ENCODE peak calls at places on chromosomes 6 and 20, in nine cellular contexts. One of them, this sample, is unnamed.

GRCh38 chr6:148608211-148608951 is 138.4 kb upstream of the UST start:
- DNase-seq in NCI-H1436: no peak
- DNase-seq in nucleus accumbens: no peak
- DNase-seq in left lobe of liver: no peak
- DNase-seq in foreskin keratinocyte: peak; percentile 8
- DNase-seq in SHP77: no peak
- DNase-seq in activated T-cell treated with anti-CD3 and anti-CD28 coated beads, Interleukin-2, amount 50 U/mL, for 72 hours: no peak
- DNase-seq in choroid plexus epithelial cell: peak; percentile 57
- DNase-seq in NCI-H2171: no peak
- DNase-seq in this sample: no peak

GRCh38 chr6:36242161-36242560 is 27.7 kb upstream of the PNPLA1 start:
- DNase-seq in choroid plexus epithelial cell: no peak
- DNase-seq in NCI-H1436: no peak
- DNase-seq in foreskin keratinocyte: no peak
- DNase-seq in left lobe of liver: no peak
- DNase-seq in activated T-cell treated with anti-CD3 and anti-CD28 coated beads, Interleukin-2, amount 50 U/mL, for 72 hours: no peak
- DNase-seq in NCI-H2171: no peak
- DNase-seq in nucleus accumbens: no peak
- DNase-seq in SHP77: no peak
- DNase-seq in this sample: no peak

GRCh38 chr6:37897321-37897720 is 77.8 kb downstream of the ZFAND3 start:
- DNase-seq in NCI-H1436: no peak
- DNase-seq in SHP77: no peak
- DNase-seq in choroid plexus epithelial cell: peak; percentile 52
- DNase-seq in foreskin keratinocyte: peak; percentile 79
- DNase-seq in nucleus accumbens: no peak
- DNase-seq in NCI-H2171: no peak
- DNase-seq in activated T-cell treated with anti-CD3 and anti-CD28 coated beads, Interleukin-2, amount 50 U/mL, for 72 hours: no peak
- DNase-seq in left lobe of liver: no peak
- DNase-seq in this sample: no peak

GRCh38 chr6:40719671-40720374 is 132.7 kb upstream of the LRFN2 start:
- DNase-seq in NCI-H2171: peak; percentile 56
- DNase-seq in NCI-H1436: no peak
- DNase-seq in activated T-cell treated with anti-CD3 and anti-CD28 coated beads, Interleukin-2, amount 50 U/mL, for 72 hours: no peak
- DNase-seq in choroid plexus epithelial cell: peak; percentile 80
- DNase-seq in SHP77: peak; percentile 41
- DNase-seq in foreskin keratinocyte: no peak
- DNase-seq in nucleus accumbens: no peak
- DNase-seq in left lobe of liver: no peak
- DNase-seq in this sample: no peak

GRCh38 chr20:50346372-50347347 is 156.0 kb downstream of the CEBPB start:
- DNase-seq in NCI-H2171: peak; percentile 72
- DNase-seq in left lobe of liver: peak; percentile 75
- DNase-seq in choroid plexus epithelial cell: peak; percentile 89
- DNase-seq in foreskin keratinocyte: peak; percentile 50
- DNase-seq in activated T-cell treated with anti-CD3 and anti-CD28 coated beads, Interleukin-2, amount 50 U/mL, for 72 hours: peak; percentile 35
- DNase-seq in nucleus accumbens: peak; percentile 18
- DNase-seq in NCI-H1436: peak; percentile 70
- DNase-seq in SHP77: peak; percentile 55
- DNase-seq in this sample: no peak

GRCh38 chr20:62778601-62779416 is 17.5 kb upstream of the MRGBP start:
- DNase-seq in NCI-H2171: no peak
- DNase-seq in activated T-cell treated with anti-CD3 and anti-CD28 coated beads, Interleukin-2, amount 50 U/mL, for 72 hours: no peak
- DNase-seq in choroid plexus epithelial cell: no peak
- DNase-seq in left lobe of liver: no peak
- DNase-seq in NCI-H1436: no peak
- DNase-seq in SHP77: no peak
- DNase-seq in foreskin keratinocyte: no peak
- DNase-seq in nucleus accumbens: no peak
- DNase-seq in this sample: peak; percentile 61

GRCh38 chr20:31866221-31866620 is 4.1 kb downstream of the DUSP15 start:
- DNase-seq in SHP77: no peak
- DNase-seq in nucleus accumbens: no peak
- DNase-seq in activated T-cell treated with anti-CD3 and anti-CD28 coated beads, Interleukin-2, amount 50 U/mL, for 72 hours: no peak
- DNase-seq in NCI-H1436: no peak
- DNase-seq in foreskin keratinocyte: no peak
- DNase-seq in NCI-H2171: no peak
- DNase-seq in choroid plexus epithelial cell: no peak
- DNase-seq in left lobe of liver: no peak
- DNase-seq in this sample: no peak

GRCh38 chr20:37237656-37238055 is 24.0 kb downstream of the GHRH start:
- DNase-seq in foreskin keratinocyte: no peak
- DNase-seq in NCI-H1436: no peak
- DNase-seq in activated T-cell treated with anti-CD3 and anti-CD28 coated beads, Interleukin-2, amount 50 U/mL, for 72 hours: no peak
- DNase-seq in choroid plexus epithelial cell: no peak
- DNase-seq in nucleus accumbens: no peak
- DNase-seq in NCI-H2171: no peak
- DNase-seq in SHP77: no peak
- DNase-seq in left lobe of liver: no peak
- DNase-seq in this sample: no peak

GRCh38 chr6:164321297-164321696 is 906.8 kb downstream of the QKI start:
- DNase-seq in SHP77: no peak
- DNase-seq in NCI-H1436: no peak
- DNase-seq in NCI-H2171: no peak
- DNase-seq in left lobe of liver: no peak
- DNase-seq in foreskin keratinocyte: no peak
- DNase-seq in nucleus accumbens: no peak
- DNase-seq in activated T-cell treated with anti-CD3 and anti-CD28 coated beads, Interleukin-2, amount 50 U/mL, for 72 hours: no peak
- DNase-seq in choroid plexus epithelial cell: no peak
- DNase-seq in this sample: no peak

GRCh38 chr20:49956689-49957443 is 20.7 kb downstream of the RNF114 start:
- DNase-seq in foreskin keratinocyte: no peak
- DNase-seq in activated T-cell treated with anti-CD3 and anti-CD28 coated beads, Interleukin-2, amount 50 U/mL, for 72 hours: no peak
- DNase-seq in SHP77: no peak
- DNase-seq in NCI-H2171: no peak
- DNase-seq in NCI-H1436: no peak
- DNase-seq in nucleus accumbens: peak; percentile 74
- DNase-seq in choroid plexus epithelial cell: no peak
- DNase-seq in left lobe of liver: no peak
- DNase-seq in this sample: no peak

GRCh38 chr6:163579111-163579879 is 164.8 kb downstream of the QKI start:
- DNase-seq in activated T-cell treated with anti-CD3 and anti-CD28 coated beads, Interleukin-2, amount 50 U/mL, for 72 hours: no peak
- DNase-seq in foreskin keratinocyte: no peak
- DNase-seq in nucleus accumbens: peak; percentile 57
- DNase-seq in SHP77: no peak
- DNase-seq in NCI-H1436: no peak
- DNase-seq in left lobe of liver: no peak
- DNase-seq in NCI-H2171: no peak
- DNase-seq in choroid plexus epithelial cell: peak; percentile 31
- DNase-seq in this sample: peak; percentile 25

GRCh38 chr6:7146079-7146828 is 38.5 kb downstream of the RREB1 start:
- DNase-seq in foreskin keratinocyte: peak; percentile 55
- DNase-seq in nucleus accumbens: no peak
- DNase-seq in NCI-H1436: no peak
- DNase-seq in SHP77: peak; percentile 17
- DNase-seq in choroid plexus epithelial cell: peak; percentile 67
- DNase-seq in left lobe of liver: no peak
- DNase-seq in NCI-H2171: no peak
- DNase-seq in activated T-cell treated with anti-CD3 and anti-CD28 coated beads, Interleukin-2, amount 50 U/mL, for 72 hours: no peak
- DNase-seq in this sample: no peak

GRCh38 chr20:45772693-45773092 is 19.0 kb downstream of the WFDC3 start:
- DNase-seq in SHP77: no peak
- DNase-seq in NCI-H1436: no peak
- DNase-seq in left lobe of liver: no peak
- DNase-seq in activated T-cell treated with anti-CD3 and anti-CD28 coated beads, Interleukin-2, amount 50 U/mL, for 72 hours: no peak
- DNase-seq in choroid plexus epithelial cell: no peak
- DNase-seq in nucleus accumbens: no peak
- DNase-seq in NCI-H2171: no peak
- DNase-seq in foreskin keratinocyte: no peak
- DNase-seq in this sample: no peak

GRCh38 chr20:51978081-51978501 is 175.8 kb upstream of the SALL4 start:
- DNase-seq in activated T-cell treated with anti-CD3 and anti-CD28 coated beads, Interleukin-2, amount 50 U/mL, for 72 hours: no peak
- DNase-seq in SHP77: no peak
- DNase-seq in NCI-H2171: peak; percentile 58
- DNase-seq in left lobe of liver: no peak
- DNase-seq in choroid plexus epithelial cell: no peak
- DNase-seq in NCI-H1436: no peak
- DNase-seq in foreskin keratinocyte: peak; percentile 54
- DNase-seq in nucleus accumbens: no peak
- DNase-seq in this sample: no peak

GRCh38 chr20:48007356-48007755 is 222.1 kb upstream of the SULF2 start:
- DNase-seq in left lobe of liver: no peak
- DNase-seq in foreskin keratinocyte: no peak
- DNase-seq in SHP77: no peak
- DNase-seq in NCI-H2171: no peak
- DNase-seq in activated T-cell treated with anti-CD3 and anti-CD28 coated beads, Interleukin-2, amount 50 U/mL, for 72 hours: no peak
- DNase-seq in NCI-H1436: no peak
- DNase-seq in choroid plexus epithelial cell: no peak
- DNase-seq in nucleus accumbens: no peak
- DNase-seq in this sample: no peak

GRCh38 chr6:2810092-2810671 is 31.5 kb downstream of the SERPINB1 start:
- DNase-seq in NCI-H2171: no peak
- DNase-seq in left lobe of liver: no peak
- DNase-seq in foreskin keratinocyte: peak; percentile 100
- DNase-seq in activated T-cell treated with anti-CD3 and anti-CD28 coated beads, Interleukin-2, amount 50 U/mL, for 72 hours: peak; percentile 22
- DNase-seq in choroid plexus epithelial cell: peak; percentile 38
- DNase-seq in nucleus accumbens: no peak
- DNase-seq in NCI-H1436: no peak
- DNase-seq in SHP77: no peak
- DNase-seq in this sample: peak; percentile 6

GRCh38 chr6:8645212-8645611 is 209.9 kb upstream of the SLC35B3 start:
- DNase-seq in choroid plexus epithelial cell: no peak
- DNase-seq in NCI-H2171: no peak
- DNase-seq in left lobe of liver: peak; percentile 88
- DNase-seq in foreskin keratinocyte: no peak
- DNase-seq in NCI-H1436: no peak
- DNase-seq in activated T-cell treated with anti-CD3 and anti-CD28 coated beads, Interleukin-2, amount 50 U/mL, for 72 hours: no peak
- DNase-seq in SHP77: no peak
- DNase-seq in nucleus accumbens: no peak
- DNase-seq in this sample: no peak

GRCh38 chr20:57996936-57997629 is 231.4 kb downstream of the ANKRD60 start:
- DNase-seq in NCI-H2171: no peak
- DNase-seq in left lobe of liver: no peak
- DNase-seq in foreskin keratinocyte: peak; percentile 23
- DNase-seq in NCI-H1436: no peak
- DNase-seq in SHP77: no peak
- DNase-seq in activated T-cell treated with anti-CD3 and anti-CD28 coated beads, Interleukin-2, amount 50 U/mL, for 72 hours: no peak
- DNase-seq in nucleus accumbens: no peak
- DNase-seq in choroid plexus epithelial cell: peak; percentile 40
- DNase-seq in this sample: no peak

GRCh38 chr6:148497256-148497655 is 154.6 kb downstream of the SASH1 start:
- DNase-seq in left lobe of liver: no peak
- DNase-seq in foreskin keratinocyte: peak; percentile 41
- DNase-seq in activated T-cell treated with anti-CD3 and anti-CD28 coated beads, Interleukin-2, amount 50 U/mL, for 72 hours: no peak
- DNase-seq in NCI-H1436: no peak
- DNase-seq in NCI-H2171: no peak
- DNase-seq in SHP77: no peak
- DNase-seq in choroid plexus epithelial cell: peak; percentile 42
- DNase-seq in nucleus accumbens: no peak
- DNase-seq in this sample: no peak

GRCh38 chr6:100573169-100573568 is 108.4 kb upstream of the SIM1 start:
- DNase-seq in SHP77: peak; percentile 10
- DNase-seq in foreskin keratinocyte: peak; percentile 18
- DNase-seq in choroid plexus epithelial cell: peak; percentile 75
- DNase-seq in left lobe of liver: no peak
- DNase-seq in NCI-H1436: no peak
- DNase-seq in activated T-cell treated with anti-CD3 and anti-CD28 coated beads, Interleukin-2, amount 50 U/mL, for 72 hours: no peak
- DNase-seq in NCI-H2171: no peak
- DNase-seq in nucleus accumbens: no peak
- DNase-seq in this sample: peak; percentile 21

GRCh38 chr6:16200231-16200941 is 38.0 kb upstream of the GMPR start:
- DNase-seq in NCI-H1436: no peak
- DNase-seq in SHP77: no peak
- DNase-seq in NCI-H2171: peak; percentile 8
- DNase-seq in activated T-cell treated with anti-CD3 and anti-CD28 coated beads, Interleukin-2, amount 50 U/mL, for 72 hours: no peak
- DNase-seq in choroid plexus epithelial cell: peak; percentile 13
- DNase-seq in left lobe of liver: no peak
- DNase-seq in foreskin keratinocyte: no peak
- DNase-seq in nucleus accumbens: no peak
- DNase-seq in this sample: no peak

GRCh38 chr6:85756982-85757381 is 114.3 kb upstream of the SYNCRIP start:
- DNase-seq in activated T-cell treated with anti-CD3 and anti-CD28 coated beads, Interleukin-2, amount 50 U/mL, for 72 hours: no peak
- DNase-seq in foreskin keratinocyte: peak; percentile 13
- DNase-seq in SHP77: no peak
- DNase-seq in left lobe of liver: no peak
- DNase-seq in choroid plexus epithelial cell: peak; percentile 63
- DNase-seq in nucleus accumbens: no peak
- DNase-seq in NCI-H1436: peak; percentile 3
- DNase-seq in NCI-H2171: no peak
- DNase-seq in this sample: peak; percentile 22

GRCh38 chr20:23988561-23988960 is at the start of gene GGTLC1:
- DNase-seq in foreskin keratinocyte: no peak
- DNase-seq in activated T-cell treated with anti-CD3 and anti-CD28 coated beads, Interleukin-2, amount 50 U/mL, for 72 hours: no peak
- DNase-seq in left lobe of liver: no peak
- DNase-seq in NCI-H2171: no peak
- DNase-seq in NCI-H1436: no peak
- DNase-seq in choroid plexus epithelial cell: no peak
- DNase-seq in SHP77: no peak
- DNase-seq in nucleus accumbens: no peak
- DNase-seq in this sample: no peak

GRCh38 chr20:32252189-32252588 is 25.3 kb upstream of the KIF3B start:
- DNase-seq in NCI-H1436: no peak
- DNase-seq in foreskin keratinocyte: no peak
- DNase-seq in nucleus accumbens: no peak
- DNase-seq in NCI-H2171: no peak
- DNase-seq in SHP77: no peak
- DNase-seq in left lobe of liver: no peak
- DNase-seq in activated T-cell treated with anti-CD3 and anti-CD28 coated beads, Interleukin-2, amount 50 U/mL, for 72 hours: peak; percentile 86
- DNase-seq in choroid plexus epithelial cell: no peak
- DNase-seq in this sample: no peak

GRCh38 chr6:147201885-147202515 is 2.2 kb upstream of the STXBP5 start:
- DNase-seq in foreskin keratinocyte: no peak
- DNase-seq in NCI-H1436: peak; percentile 21
- DNase-seq in choroid plexus epithelial cell: peak; percentile 73
- DNase-seq in left lobe of liver: no peak
- DNase-seq in activated T-cell treated with anti-CD3 and anti-CD28 coated beads, Interleukin-2, amount 50 U/mL, for 72 hours: peak; percentile 29
- DNase-seq in SHP77: peak; percentile 72
- DNase-seq in nucleus accumbens: peak; percentile 32
- DNase-seq in NCI-H2171: no peak
- DNase-seq in this sample: peak; percentile 18

GRCh38 chr20:884983-885952 is 30.9 kb downstream of the ANGPT4 start:
- DNase-seq in SHP77: peak; percentile 33
- DNase-seq in NCI-H2171: no peak
- DNase-seq in foreskin keratinocyte: peak; percentile 40
- DNase-seq in nucleus accumbens: no peak
- DNase-seq in choroid plexus epithelial cell: peak; percentile 57
- DNase-seq in NCI-H1436: peak; percentile 62
- DNase-seq in left lobe of liver: no peak
- DNase-seq in activated T-cell treated with anti-CD3 and anti-CD28 coated beads, Interleukin-2, amount 50 U/mL, for 72 hours: peak; percentile 9
- DNase-seq in this sample: peak; percentile 90

GRCh38 chr6:17492350-17492749 is 99.0 kb downstream of the CAP2 start:
- DNase-seq in choroid plexus epithelial cell: no peak
- DNase-seq in left lobe of liver: peak; percentile 57
- DNase-seq in foreskin keratinocyte: no peak
- DNase-seq in NCI-H2171: no peak
- DNase-seq in SHP77: no peak
- DNase-seq in activated T-cell treated with anti-CD3 and anti-CD28 coated beads, Interleukin-2, amount 50 U/mL, for 72 hours: no peak
- DNase-seq in nucleus accumbens: no peak
- DNase-seq in NCI-H1436: no peak
- DNase-seq in this sample: no peak

GRCh38 chr6:13573669-13574110 is 711 bp upstream of the SIRT5 start:
- DNase-seq in NCI-H2171: no peak
- DNase-seq in nucleus accumbens: no peak
- DNase-seq in NCI-H1436: no peak
- DNase-seq in activated T-cell treated with anti-CD3 and anti-CD28 coated beads, Interleukin-2, amount 50 U/mL, for 72 hours: peak; percentile 8
- DNase-seq in choroid plexus epithelial cell: peak; percentile 25
- DNase-seq in SHP77: peak; percentile 9
- DNase-seq in foreskin keratinocyte: peak; percentile 25
- DNase-seq in left lobe of liver: no peak
- DNase-seq in this sample: peak; percentile 34

GRCh38 chr20:56439784-56440291 is 27.8 kb downstream of the CASS4 start:
- DNase-seq in NCI-H2171: no peak
- DNase-seq in choroid plexus epithelial cell: peak; percentile 99
- DNase-seq in SHP77: no peak
- DNase-seq in left lobe of liver: peak; percentile 39
- DNase-seq in NCI-H1436: no peak
- DNase-seq in nucleus accumbens: no peak
- DNase-seq in foreskin keratinocyte: peak; percentile 28
- DNase-seq in activated T-cell treated with anti-CD3 and anti-CD28 coated beads, Interleukin-2, amount 50 U/mL, for 72 hours: no peak
- DNase-seq in this sample: no peak

GRCh38 chr20:56409946-56410345 is 2.1 kb upstream of the CASS4 start:
- DNase-seq in foreskin keratinocyte: no peak
- DNase-seq in NCI-H1436: no peak
- DNase-seq in choroid plexus epithelial cell: no peak
- DNase-seq in activated T-cell treated with anti-CD3 and anti-CD28 coated beads, Interleukin-2, amount 50 U/mL, for 72 hours: no peak
- DNase-seq in left lobe of liver: no peak
- DNase-seq in SHP77: no peak
- DNase-seq in NCI-H2171: no peak
- DNase-seq in nucleus accumbens: no peak
- DNase-seq in this sample: no peak

GRCh38 chr6:149900620-149901443 is 2.9 kb upstream of the RAET1E start:
- DNase-seq in left lobe of liver: no peak
- DNase-seq in NCI-H2171: no peak
- DNase-seq in nucleus accumbens: no peak
- DNase-seq in choroid plexus epithelial cell: no peak
- DNase-seq in NCI-H1436: no peak
- DNase-seq in SHP77: no peak
- DNase-seq in activated T-cell treated with anti-CD3 and anti-CD28 coated beads, Interleukin-2, amount 50 U/mL, for 72 hours: no peak
- DNase-seq in foreskin keratinocyte: peak; percentile 72
- DNase-seq in this sample: no peak